ENCODE peak calls at places on chromosomes 2 and 18, in four cellular contexts. U is K562, T is SK-N-SH, W is HepG2. M is an unnamed sample.

GRCh38 chr2:45470531-45470930 is 140.5 kb downstream of the SRBD1 start:
- DNase-seq in U (no peak), T (no peak), W (no peak), M (no peak)

GRCh38 chr2:148906136-148906535 is 31.1 kb downstream of the KIF5C start:
- DNase-seq in U (no peak), T (no peak), W (no peak), M (no peak)

GRCh38 chr2:229810786-229811185 is 96.4 kb upstream of the DNER start:
- DNase-seq in U (no peak), T (no peak), W (no peak), M (no peak)

GRCh38 chr2:168345601-168346000 is 98.2 kb upstream of the STK39 start:
- DNase-seq in U (no peak), T (no peak), W (no peak), M (no peak)

GRCh38 chr2:240340361-240340761 is 95.1 kb upstream of the GPC1 start:
- DNase-seq in U (no peak), T (no peak), W (no peak), M (no peak)

GRCh38 chr2:47536696-47537095 is 133.7 kb downstream of the MSH2 start:
- DNase-seq in U (no peak), T (no peak), W (no peak), M (no peak)

GRCh38 chr2:148824190-148824589 is 50.8 kb upstream of the KIF5C start:
- DNase-seq in U (no peak), T (no peak), W (no peak), M (no peak)

GRCh38 chr2:150357770-150358467 is 129.5 kb downstream of the RND3 start:
- DNase-seq in U (no peak), T (no peak), W (no peak), M (no peak)

GRCh38 chr2:152558174-152559091 is 158.8 kb downstream of the PRPF40A start:
- DNase-seq in U (no peak), T (no peak), W (no peak), M (no peak)

GRCh38 chr2:233915133-233915532 is 2.0 kb upstream of the TRPM8 start:
- DNase-seq in U (peak; percentile 3), T (peak; percentile 32), W (no peak), M (no peak)
- TF ChIP-seq GABPA in U (no peak), T (no peak), W (no peak), M (no peak)

GRCh38 chr2:125456851-125457250 is 1199.1 kb upstream of the GYPC start:
- DNase-seq in U (no peak), T (no peak), W (no peak), M (no peak)
- TF ChIP-seq GABPA in U (no peak), T (no peak), W (no peak), M (no peak)

DNA sequence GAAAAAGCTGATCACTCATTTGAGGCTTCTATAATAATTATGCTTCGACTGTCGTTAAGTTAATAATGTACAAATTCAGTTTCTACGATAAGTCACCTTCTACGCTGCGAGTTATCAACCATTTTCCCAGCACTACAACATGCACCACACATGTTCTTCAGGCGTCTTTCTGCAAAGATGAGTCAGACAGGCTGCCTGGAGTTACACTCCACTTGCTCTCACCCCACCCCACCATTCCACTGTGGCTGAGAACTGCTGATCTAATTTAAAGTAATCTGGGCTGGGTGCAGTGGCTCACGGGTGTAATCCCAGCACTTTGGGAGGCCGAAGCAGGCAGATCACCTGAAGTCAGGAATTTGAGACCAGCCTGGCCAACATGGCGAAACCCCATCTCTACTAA is 218.6 kb downstream of the DYM start:
- DNase-seq in U (no peak), T (no peak), W (no peak), M (no peak)
- TF ChIP-seq GABPA in U (no peak), T (no peak), W (no peak), M (no peak)

DNA sequence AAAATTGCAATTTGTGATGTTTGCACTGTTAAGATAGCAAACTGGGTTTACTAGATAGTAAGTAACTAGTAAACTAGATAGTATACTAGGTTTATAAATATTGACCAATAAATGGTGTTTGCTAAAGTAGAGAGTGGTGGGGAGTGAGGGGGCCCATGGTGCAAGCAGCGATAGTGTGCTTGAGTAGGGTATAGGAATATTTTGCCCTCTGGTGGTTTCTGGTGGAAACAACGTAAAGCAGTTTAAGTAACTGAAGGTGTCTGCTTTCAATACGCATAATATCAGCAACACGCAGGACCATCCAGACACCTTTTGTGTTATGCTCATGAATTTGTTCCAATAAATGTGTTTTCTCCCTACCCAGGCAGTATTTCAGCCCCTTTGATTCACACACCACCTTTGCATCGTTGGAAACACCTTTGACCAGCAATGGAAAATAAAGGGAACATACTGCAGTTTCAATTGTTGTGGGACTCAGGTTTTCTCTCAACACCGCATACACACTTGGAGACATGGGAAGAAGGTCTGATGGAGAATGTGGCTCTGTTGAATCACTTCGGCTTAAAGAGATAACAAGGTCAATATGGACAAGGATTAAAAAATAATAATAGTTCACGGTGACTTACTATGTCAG is 16.7 kb upstream of the STAT1 start:
- DNase-seq in U (peak; percentile 65), T (peak; percentile 57), W (peak; percentile 52), M (peak; percentile 50)
- TF ChIP-seq GABPA in U (no peak), T (no peak), W (no peak), M (no peak)

DNA sequence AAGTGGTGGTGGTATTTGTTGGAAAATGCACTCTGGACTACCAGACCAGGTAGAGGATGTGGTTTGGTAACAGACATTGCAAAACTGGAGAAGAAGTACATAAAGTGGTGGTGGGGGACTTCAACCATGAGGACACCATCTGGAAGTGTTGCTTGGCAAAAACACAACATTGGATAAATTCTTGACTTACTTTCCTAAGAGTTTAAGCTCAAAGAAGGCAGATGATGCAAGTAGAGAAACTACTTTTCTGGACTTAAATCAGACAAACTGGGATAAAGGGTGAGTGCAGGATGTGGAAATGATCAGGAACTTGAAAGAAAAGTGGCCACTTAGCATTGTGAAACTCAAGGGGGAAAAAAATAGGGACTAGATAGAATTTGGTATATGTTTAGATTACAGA is 487.4 kb downstream of the ZEB2 start:
- DNase-seq in U (no peak), T (no peak), W (no peak), M (no peak)
- TF ChIP-seq GABPA in U (no peak), T (no peak), W (no peak), M (no peak)

DNA sequence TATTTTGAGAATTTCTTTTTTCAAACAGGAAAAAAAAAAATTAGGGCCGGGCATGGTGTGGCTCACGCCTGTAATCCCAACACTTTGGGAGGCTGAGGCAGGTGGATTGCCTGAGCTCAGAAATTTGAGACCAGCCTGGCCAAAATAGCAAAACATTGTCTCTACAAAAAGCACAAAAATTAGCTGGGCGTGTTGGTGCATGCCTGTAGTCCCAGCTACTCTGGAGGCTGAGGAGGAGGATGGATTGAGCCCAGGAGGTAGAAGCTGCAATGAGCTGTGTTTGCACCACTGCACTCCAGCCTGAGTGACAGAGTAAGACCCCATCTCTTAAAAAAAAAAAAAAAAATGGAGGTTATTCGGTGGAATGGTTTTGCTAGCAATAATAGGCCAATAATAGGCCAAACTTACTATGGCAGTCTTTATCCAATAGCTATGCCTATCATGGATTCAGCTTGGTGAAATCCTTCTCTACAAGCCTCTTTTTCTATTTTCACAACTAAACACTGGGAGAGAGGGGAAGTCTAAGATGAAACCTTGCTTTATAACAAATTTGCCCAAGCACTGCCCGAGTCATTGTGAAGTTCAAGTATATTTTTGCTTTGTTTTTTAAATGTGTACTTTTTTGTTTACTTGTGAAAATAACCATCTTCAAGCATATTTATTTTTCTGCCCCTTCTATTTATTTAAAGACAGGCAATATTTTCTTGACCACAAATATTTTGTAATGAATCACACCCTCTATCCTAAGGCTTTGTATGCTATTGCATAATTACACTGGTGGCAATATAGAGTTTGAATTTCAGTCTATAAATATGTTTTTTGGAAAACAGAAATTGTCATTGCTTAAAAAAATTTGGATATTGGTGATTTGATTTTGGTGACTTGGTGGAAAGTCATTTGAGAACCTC is 20.0 kb upstream of the KYNU start:
- DNase-seq in U (no peak), T (no peak), W (no peak), M (no peak)
- TF ChIP-seq GABPA in U (no peak), T (no peak), W (no peak), M (no peak)

DNA sequence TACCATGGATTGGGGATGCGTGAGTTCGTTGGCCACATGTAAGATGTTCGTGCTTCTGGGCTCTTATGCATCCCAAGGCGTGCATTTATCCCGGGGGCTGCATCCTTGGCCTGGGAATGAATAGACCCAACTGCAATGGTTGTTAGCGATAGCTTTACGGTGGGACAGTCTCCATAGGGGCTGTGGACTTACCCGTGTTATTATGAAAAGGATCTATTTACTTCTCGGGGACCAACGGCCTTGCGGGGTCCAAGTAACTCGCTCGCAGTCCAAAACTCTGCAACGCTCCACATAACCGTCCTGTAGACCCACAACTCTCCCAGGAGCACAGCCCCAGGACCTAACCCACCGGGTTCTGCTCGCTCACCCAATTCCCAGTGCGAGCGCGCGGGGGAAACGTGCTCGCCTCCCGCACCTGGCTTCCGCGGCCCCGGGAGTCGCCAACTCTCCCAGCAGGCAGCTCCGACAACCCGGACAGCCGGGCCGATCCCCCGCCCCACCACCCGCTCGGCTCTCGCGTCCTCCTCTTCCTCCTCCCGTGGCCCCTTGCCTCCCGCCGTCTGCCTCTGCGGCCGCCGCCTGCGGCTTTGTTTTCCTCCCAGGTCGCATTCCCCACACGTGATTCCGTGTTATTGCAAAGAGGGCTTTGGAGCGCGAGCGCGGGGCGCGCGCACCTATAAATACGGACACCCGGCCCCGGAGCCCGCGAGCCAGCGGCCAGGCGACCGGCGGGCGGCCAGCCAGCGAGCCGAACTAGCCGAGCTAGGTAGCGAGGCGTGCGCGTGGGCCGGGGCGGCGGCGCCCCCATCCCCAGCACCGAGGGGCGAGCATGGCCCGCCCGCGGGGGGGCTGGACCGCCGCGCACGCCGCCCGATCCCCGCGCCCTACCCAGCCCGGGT is at the start of gene CABLES1:
- DNase-seq in U (no peak), T (peak; percentile 85), W (peak; percentile 74), M (peak; percentile 83)
- TF ChIP-seq GABPA in U (no peak), T (no peak), W (no peak), M (no peak)

M was measured in HL-60.